ENCODE peak calls at places on chromosome 20, in ten cellular contexts. F is A549; X is tibial artery; G is neural progenitor cell; U is Peyer's patch; R is naive thymus-derived CD4-positive, alpha-beta T cell; Y is SJCRH30; H is CD8-positive, alpha-beta memory T cell; V is aorta; I is psoas muscle. A is an unnamed sample.

GRCh38 chr20:34180460-34181108 is 60.6 kb upstream of the ASIP start:
- DNase-seq in I (no peak), Y (no peak), H (no peak), V (no peak), X (no peak), G (no peak), R (no peak), U (no peak), F (no peak), A (no peak)

GRCh38 chr20:49346682-49347081 is 68.8 kb upstream of the ZNFX1 start:
- DNase-seq in V (no peak), X (no peak), R (no peak), F (no peak), Y (no peak), I (no peak), H (no peak), U (no peak), G (no peak), A (no peak)

GRCh38 chr20:57272883-57273282 is 6.4 kb upstream of the BMP7 start:
- DNase-seq in I (no peak), U (no peak), Y (no peak), G (peak; percentile 33), R (no peak), F (no peak), H (no peak), V (no peak), X (no peak), A (no peak)

GRCh38 chr20:21371193-21371592 is 26.1 kb downstream of the NKX2-4 start:
- DNase-seq in I (no peak), Y (no peak), H (no peak), F (no peak), U (no peak), X (no peak), G (no peak), V (no peak), R (no peak), A (no peak)

GRCh38 chr20:47907031-47907670 is 121.9 kb upstream of the SULF2 start:
- DNase-seq in V (no peak), H (no peak), F (no peak), U (no peak), X (no peak), I (no peak), G (peak; percentile 13), R (no peak), Y (peak; percentile 76), A (no peak)

GRCh38 chr20:23340524-23340923 is 10.1 kb upstream of the NXT1 start:
- DNase-seq in R (no peak), U (no peak), F (peak; percentile 87), Y (peak; percentile 76), X (peak; percentile 78), G (peak; percentile 85), I (peak; percentile 43), V (peak; percentile 76), H (no peak), A (peak; percentile 24)

GRCh38 chr20:43938017-43938655 is 23.5 kb downstream of the TOX2 start:
- DNase-seq in U (peak; percentile 30), R (no peak), I (no peak), Y (no peak), H (no peak), F (no peak), X (no peak), V (no peak), G (no peak), A (no peak)

GRCh38 chr20:62627901-62628612 is 14.2 kb upstream of the SLCO4A1 start:
- DNase-seq in I (no peak), G (no peak), U (no peak), H (no peak), Y (no peak), V (no peak), X (no peak), F (no peak), R (no peak), A (no peak)

GRCh38 chr20:46683939-46684750 is 5.1 kb downstream of the TP53RK start:
- DNase-seq in U (no peak), F (no peak), X (peak; percentile 70), H (no peak), Y (no peak), I (peak; percentile 42), R (no peak), G (peak; percentile 81), V (peak; percentile 64), A (peak; percentile 18)

GRCh38 chr20:39645130-39645529 is 683.0 kb downstream of the DHX35 start:
- DNase-seq in G (peak; percentile 40), R (no peak), I (no peak), Y (no peak), V (no peak), U (no peak), H (no peak), F (no peak), X (no peak), A (no peak)

GRCh38 chr20:10356628-10357027 is 77.4 kb downstream of the MKKS start:
- DNase-seq in I (no peak), Y (no peak), H (no peak), X (no peak), R (no peak), G (no peak), U (no peak), V (no peak), F (no peak), A (no peak)

GRCh38 chr20:24634855-24635254 is 165.4 kb downstream of the SYNDIG1 start:
- DNase-seq in G (peak; percentile 34), H (no peak), Y (peak; percentile 65), R (no peak), F (peak; percentile 91), X (no peak), I (peak; percentile 20), U (no peak), V (no peak), A (no peak)

GRCh38 chr20:57792386-57793095 is 82.7 kb upstream of the PMEPA1 start:
- DNase-seq in R (no peak), H (no peak), X (no peak), G (no peak), F (no peak), U (no peak), Y (peak; percentile 68), V (no peak), I (no peak), A (no peak)

GRCh38 chr20:21505161-21505809 is 8.6 kb downstream of the NKX2-2 start:
- DNase-seq in Y (peak; percentile 49), R (peak; percentile 51), F (peak; percentile 70), V (peak; percentile 68), G (peak; percentile 89), X (no peak), I (peak; percentile 58), H (peak; percentile 76), U (peak; percentile 78), A (peak; percentile 36)

GRCh38 chr20:40207618-40208017 is 481.4 kb downstream of the MAFB start:
- DNase-seq in X (no peak), I (no peak), F (no peak), G (no peak), Y (no peak), H (no peak), R (no peak), V (no peak), U (no peak), A (no peak)

GRCh38 chr20:37922016-37922415 is 19.1 kb downstream of the VSTM2L start:
- DNase-seq in U (no peak), Y (no peak), H (no peak), V (no peak), F (no peak), I (no peak), G (no peak), R (no peak), X (no peak), A (no peak)

DNA sequence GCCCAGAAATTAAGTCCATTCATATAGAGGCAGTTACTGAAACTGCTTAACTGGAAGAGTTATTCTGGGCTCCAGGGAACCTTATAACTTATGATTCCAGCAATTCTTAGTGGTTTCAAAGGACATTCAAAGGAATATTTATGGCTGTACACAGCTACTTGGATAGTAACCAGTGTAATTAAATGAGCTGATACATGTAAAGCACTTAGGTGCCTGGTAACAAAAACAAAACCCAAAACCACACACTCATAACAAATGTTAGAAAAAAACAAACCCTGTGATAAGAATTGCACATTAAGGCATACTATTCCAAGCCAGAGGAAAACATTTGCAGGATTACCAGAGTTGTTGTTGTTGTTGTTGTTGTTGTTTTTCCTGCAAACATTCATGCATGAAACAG is 51.5 kb downstream of the STK4 start:
- DNase-seq in H (no peak), I (no peak), G (no peak), Y (no peak), F (no peak), R (no peak), X (no peak), U (no peak), V (no peak), A (no peak)
- H3K27ac ChIP-seq in H (no peak overlapping the region), I (no peak overlapping the region), G (no peak overlapping the region), Y (no peak overlapping the region), F (no peak overlapping the region), R (no peak overlapping the region), X (no peak overlapping the region), U (no peak overlapping the region), V (no peak overlapping the region), A (no peak overlapping the region)

GRCh38 chr20:6654490-6655247 is 112.8 kb upstream of the BMP2 start:
- DNase-seq in R (no peak), V (no peak), F (no peak), Y (no peak), U (no peak), X (no peak), H (no peak), I (no peak), G (no peak), A (no peak)
- H3K27ac ChIP-seq in R (no peak overlapping the region), V (no peak overlapping the region), F (no peak overlapping the region), Y (no peak overlapping the region), U (no peak overlapping the region), X (no peak overlapping the region), H (no peak overlapping the region), I (no peak overlapping the region), G (no peak overlapping the region), A (no peak overlapping the region)

DNA sequence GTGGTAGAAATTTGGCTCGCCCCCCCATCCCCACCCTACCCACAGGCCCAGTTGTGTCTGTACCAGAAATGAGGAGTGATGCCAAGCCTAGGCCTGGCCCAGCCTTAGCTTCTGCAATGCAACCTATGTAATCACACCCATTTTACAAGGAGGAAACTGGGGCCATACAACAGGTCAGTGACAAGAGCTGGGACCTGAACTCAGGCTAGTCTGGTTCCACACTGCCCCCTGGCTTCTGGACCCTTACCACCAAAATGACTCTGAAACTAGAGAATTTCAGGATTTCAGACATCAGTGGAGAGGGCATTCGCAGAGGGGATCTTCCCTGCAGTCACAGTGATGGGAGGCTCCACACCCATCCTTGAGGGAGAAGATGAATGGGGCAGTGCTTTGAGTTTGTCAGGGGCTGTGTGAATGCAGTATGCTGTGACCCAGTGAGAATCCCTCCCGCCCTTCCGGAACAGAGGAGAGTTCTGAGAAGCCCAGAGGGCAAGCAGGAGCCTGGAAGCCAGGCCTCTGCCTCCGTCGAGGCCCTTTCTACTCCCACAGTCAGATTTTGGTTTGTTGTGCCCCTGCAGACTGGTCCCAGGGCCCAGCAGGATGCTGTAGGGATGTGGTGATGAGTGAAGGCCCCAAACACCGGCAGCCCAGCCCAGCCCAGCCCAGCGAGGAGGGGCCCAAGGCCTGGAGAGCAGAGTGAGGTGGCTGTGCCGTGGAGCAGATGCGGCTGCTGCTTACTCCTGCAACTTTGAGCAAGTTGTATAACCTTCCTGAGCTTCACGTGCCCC is 48.1 kb upstream of the MYL9 start:
- DNase-seq in H (no peak), R (no peak), U (peak; percentile 45), G (peak; percentile 57), X (no peak), I (no peak), Y (no peak), V (no peak), F (peak; percentile 28), A (no peak)
- H3K27ac ChIP-seq in H (no peak overlapping the region), R (peak overlapping the region; percentile 68), U (peak overlapping the region; percentile 49), G (peak overlapping the region; percentile 74), X (peak overlapping the region; percentile 83), I (peak overlapping the region; percentile 87), Y (no peak overlapping the region), V (peak overlapping the region; percentile 34), F (peak overlapping the region; percentile 37), A (no peak overlapping the region)

GRCh38 chr20:2602046-2602735 is 50.2 kb upstream of the NOP56 start:
- DNase-seq in X (no peak), R (no peak), F (no peak), I (no peak), U (no peak), G (no peak), Y (no peak), V (no peak), H (no peak), A (peak; percentile 16)
- H3K27ac ChIP-seq in X (no peak overlapping the region), R (no peak overlapping the region), F (no peak overlapping the region), I (no peak overlapping the region), U (no peak overlapping the region), G (no peak overlapping the region), Y (no peak overlapping the region), V (no peak overlapping the region), H (no peak overlapping the region), A (no peak overlapping the region)